ENCODE peak calls at places on chromosomes 6 and 20, in nine cellular contexts. U is Karpas-422, T is fibroblast of the aortic adventitia, Q is NCI-H1436, M is mucosa of gallbladder, O is NCI-H1105, D is T-helper 9 cell, G is sigmoid colon, C is ureter. N is an unnamed sample.

GRCh38 chr20:56778765-56779195 is 149.7 kb downstream of the TFAP2C start:
- DNase-seq in U (no peak), O (no peak), G (no peak), T (peak; percentile 10), M (no peak), C (peak; percentile 50), D (no peak), Q (no peak), N (no peak)

GRCh38 chr20:59650418-59650817 is 46.1 kb downstream of the PHACTR3 start:
- DNase-seq in M (peak; percentile 67), T (no peak), C (no peak), O (no peak), D (no peak), U (no peak), Q (no peak), G (no peak), N (no peak)

GRCh38 chr20:11041396-11041795 is 367.6 kb upstream of the JAG1 start:
- DNase-seq in Q (no peak), D (no peak), U (no peak), G (no peak), T (peak; percentile 2), O (no peak), M (no peak), C (no peak), N (no peak)

GRCh38 chr20:24720957-24721356 is 228.1 kb upstream of the CST7 start:
- DNase-seq in D (no peak), Q (no peak), M (no peak), U (no peak), G (no peak), O (no peak), T (no peak), C (no peak), N (no peak)

GRCh38 chr6:32947552-32948465 is 5.1 kb downstream of the HLA-DMA start:
- DNase-seq in Q (peak; percentile 3), C (no peak), T (peak; percentile 55), D (peak; percentile 23), M (peak; percentile 33), O (no peak), U (peak; percentile 75), G (no peak), N (no peak)

GRCh38 chr20:47392721-47393073 is 36.2 kb upstream of the ZMYND8 start:
- DNase-seq in U (no peak), D (no peak), O (no peak), G (no peak), T (peak; percentile 38), Q (no peak), C (no peak), M (no peak), N (no peak)

GRCh38 chr6:37705239-37706051 is 7.8 kb upstream of the MDGA1 start:
- DNase-seq in G (peak; percentile 94), T (peak; percentile 83), O (no peak), Q (peak; percentile 71), C (peak; percentile 79), U (peak; percentile 81), D (peak; percentile 62), M (peak; percentile 73), N (peak; percentile 94)

GRCh38 chr6:41734666-41735426 is 562 bp downstream of the TFEB start:
- DNase-seq in Q (peak; percentile 38), C (peak; percentile 88), M (peak; percentile 80), D (peak; percentile 69), O (peak; percentile 50), U (peak; percentile 96), G (peak; percentile 92), T (peak; percentile 65), N (peak; percentile 80)

GRCh38 chr20:33791021-33791420 is 20.1 kb upstream of the CHMP4B start:
- DNase-seq in M (no peak), Q (no peak), G (no peak), C (no peak), O (no peak), D (no peak), T (no peak), U (no peak), N (no peak)

GRCh38 chr6:23077797-23078196 is 508.4 kb downstream of the HDGFL1 start:
- DNase-seq in U (no peak), D (no peak), M (no peak), C (no peak), O (no peak), Q (no peak), G (no peak), T (no peak), N (no peak)

GRCh38 chr6:78025501-78025900 is 372.7 kb downstream of the MEI4 start:
- DNase-seq in T (no peak), O (no peak), G (no peak), D (no peak), Q (no peak), U (no peak), M (no peak), C (no peak), N (no peak)

GRCh38 chr6:42923656-42924055 is 5.6 kb upstream of the CNPY3 start:
- DNase-seq in D (no peak), T (peak; percentile 67), G (no peak), C (no peak), O (no peak), Q (no peak), U (no peak), M (no peak), N (no peak)

GRCh38 chr6:151254451-151255081 is 14.8 kb downstream of the AKAP12 start:
- DNase-seq in M (no peak), T (peak; percentile 75), O (no peak), D (no peak), U (peak; percentile 27), C (no peak), G (no peak), Q (no peak), N (no peak)

GRCh38 chr6:145070791-145071190 is 664.5 kb downstream of the EPM2A start:
- DNase-seq in U (no peak), G (no peak), D (no peak), Q (no peak), C (no peak), M (no peak), T (peak; percentile 14), O (no peak), N (no peak)

GRCh38 chr6:33967266-33967767 is 163.5 kb upstream of the MLN start:
- DNase-seq in T (no peak), M (no peak), U (no peak), O (no peak), G (peak; percentile 22), C (no peak), Q (no peak), D (no peak), N (no peak)

GRCh38 chr6:87199787-87200186 is 44.4 kb downstream of the ZNF292 start:
- DNase-seq in T (no peak), M (no peak), Q (no peak), U (no peak), C (no peak), G (no peak), O (no peak), D (no peak), N (no peak)

GRCh38 chr20:46212876-46213275 is 94.8 kb downstream of the CD40 start:
- DNase-seq in M (no peak), D (no peak), O (no peak), T (no peak), G (no peak), Q (no peak), C (no peak), U (no peak), N (no peak)

GRCh38 chr6:130524552-130524951 is 158.7 kb downstream of the TMEM200A start:
- DNase-seq in M (no peak), Q (no peak), O (no peak), U (no peak), T (no peak), D (no peak), C (no peak), G (no peak), N (no peak)

GRCh38 chr6:43698584-43699349 is 11.2 kb upstream of the MRPS18A start:
- DNase-seq in T (peak; percentile 51), O (no peak), M (peak; percentile 70), U (no peak), C (no peak), G (no peak), Q (no peak), D (no peak), N (no peak)

GRCh38 chr6:68497927-68498326 is 137.2 kb upstream of the ADGRB3 start:
- DNase-seq in G (no peak), Q (no peak), O (no peak), T (no peak), D (no peak), C (no peak), M (no peak), U (no peak), N (no peak)

GRCh38 chr6:17983712-17984111 is 3.7 kb downstream of the KIF13A start:
- DNase-seq in Q (no peak), C (no peak), G (no peak), T (no peak), M (no peak), U (no peak), D (no peak), O (no peak), N (no peak)

GRCh38 chr6:107293421-107293820 is 165.9 kb downstream of the PDSS2 start:
- DNase-seq in C (no peak), Q (no peak), D (no peak), M (no peak), T (no peak), G (no peak), O (no peak), U (no peak), N (no peak)

GRCh38 chr6:42383421-42384208 is 68.1 kb downstream of the TRERF1 start:
- DNase-seq in C (no peak), O (no peak), G (no peak), Q (no peak), M (no peak), U (no peak), D (no peak), T (no peak), N (no peak)

GRCh38 chr6:42374027-42374669 is 77.6 kb downstream of the TRERF1 start:
- DNase-seq in G (peak; percentile 22), C (no peak), M (no peak), Q (no peak), T (no peak), O (no peak), U (no peak), D (no peak), N (peak; percentile 40)

GRCh38 chr6:43172127-43173007 is 1.3 kb downstream of the SRF start:
- DNase-seq in O (peak; percentile 12), U (peak; percentile 72), T (peak; percentile 31), M (peak; percentile 40), D (peak; percentile 49), C (peak; percentile 66), Q (no peak), G (peak; percentile 79), N (peak; percentile 92)

GRCh38 chr20:49344975-49345374 is 67.1 kb upstream of the ZNFX1 start:
- DNase-seq in G (peak; percentile 90), O (no peak), M (peak; percentile 67), D (no peak), T (peak; percentile 96), U (no peak), Q (no peak), C (peak; percentile 56), N (peak; percentile 71)

GRCh38 chr6:149084761-149085574 is 232.5 kb upstream of the TAB2 start:
- DNase-seq in C (no peak), T (no peak), G (no peak), D (no peak), Q (no peak), U (no peak), M (no peak), O (no peak), N (no peak)

GRCh38 chr6:1624071-1624847 is 14.5 kb downstream of the FOXC1 start:
- DNase-seq in U (no peak), T (peak; percentile 47), O (no peak), M (no peak), D (no peak), C (no peak), G (peak; percentile 63), Q (no peak), N (no peak)

GRCh38 chr20:63099426-63100267 is 92.9 kb upstream of the BHLHE23 start:
- DNase-seq in C (peak; percentile 34), O (no peak), T (no peak), Q (no peak), D (no peak), G (peak; percentile 54), M (no peak), U (no peak), N (no peak)

GRCh38 chr6:131258816-131259476 is 123.7 kb downstream of the AKAP7 start:
- DNase-seq in Q (no peak), U (no peak), D (no peak), T (no peak), O (no peak), M (peak; percentile 21), G (no peak), C (no peak), N (no peak)

GRCh38 chr6:142867355-142867801 is 77.6 kb downstream of the HIVEP2 start:
- DNase-seq in G (no peak), D (no peak), O (no peak), U (no peak), T (peak; percentile 73), C (no peak), M (no peak), Q (no peak), N (no peak)

N was measured in lower leg skin.